ENCODE peak calls at places on chromosomes 2 and 18, in eight cellular contexts. C is chondrocyte, O is neural crest cell, M is GM13976, K is HCT116, S is foreskin fibroblast, Q is cardiac muscle cell, Z is H9. W is an unnamed sample.

GRCh38 chr2:241302083-241302482 is 13.4 kb downstream of the HDLBP start:
- DNase-seq in C (no peak), O (no peak), M (no peak), K (no peak), S (no peak), Q (no peak), Z (no peak), W (no peak)

GRCh38 chr2:206442854-206443734 is at the start of gene ADAM23:
- DNase-seq in C (no peak), O (peak; percentile 69), M (peak; percentile 85), K (no peak), S (peak; percentile 61), Q (peak; percentile 74), Z (peak; percentile 89), W (peak; percentile 60)

GRCh38 chr18:44758821-44759624 is 78.3 kb downstream of the SETBP1 start:
- DNase-seq in C (no peak), O (no peak), M (peak; percentile 77), K (no peak), S (no peak), Q (no peak), Z (no peak), W (no peak)

GRCh38 chr2:234881413-234882241 is 70.2 kb upstream of the SH3BP4 start:
- DNase-seq in C (no peak), O (peak; percentile 64), M (peak; percentile 32), K (peak; percentile 94), S (peak; percentile 48), Q (peak; percentile 89), Z (peak; percentile 86), W (peak; percentile 94)

GRCh38 chr2:152710713-152711112 is 6.5 kb downstream of the PRPF40A start:
- DNase-seq in C (no peak), O (no peak), M (no peak), K (no peak), S (no peak), Q (no peak), Z (no peak), W (no peak)

GRCh38 chr2:62077239-62077638 is 118.7 kb upstream of the B3GNT2 start:
- DNase-seq in C (no peak), O (no peak), M (peak; percentile 49), K (no peak), S (no peak), Q (no peak), Z (no peak), W (no peak)

GRCh38 chr18:60372141-60372540 is 434 bp downstream of the MC4R start:
- DNase-seq in C (no peak), O (no peak), M (no peak), K (no peak), S (no peak), Q (peak; percentile 56), Z (no peak), W (no peak)

GRCh38 chr2:137096693-137097092 is 331.3 kb downstream of the THSD7B start:
- DNase-seq in C (no peak), O (no peak), M (no peak), K (no peak), S (no peak), Q (no peak), Z (peak; percentile 37), W (peak; percentile 6)

GRCh38 chr2:211089127-211089526 is 532.7 kb downstream of the CPS1 start:
- DNase-seq in C (no peak), O (no peak), M (no peak), K (no peak), S (no peak), Q (no peak), Z (no peak), W (no peak)

GRCh38 chr2:669323-669722 is 7.9 kb downstream of the TMEM18 start:
- DNase-seq in C (no peak), O (no peak), M (no peak), K (no peak), S (peak; percentile 53), Q (no peak), Z (no peak), W (no peak)

GRCh38 chr18:57863706-57864105 is 60.6 kb upstream of the ATP8B1 start:
- DNase-seq in C (no peak), O (no peak), M (no peak), K (no peak), S (no peak), Q (no peak), Z (no peak), W (no peak)

GRCh38 chr18:10950876-10951630 is 198.3 kb downstream of the PIEZO2 start:
- DNase-seq in C (no peak), O (no peak), M (no peak), K (no peak), S (no peak), Q (no peak), Z (no peak), W (no peak)

GRCh38 chr18:47931707-47932103 is 1.2 kb upstream of the SMAD2 start:
- DNase-seq in C (no peak), O (peak; percentile 10), M (no peak), K (no peak), S (peak; percentile 26), Q (peak; percentile 39), Z (peak; percentile 69), W (peak; percentile 52)
- TF ChIP-seq CTCF in C (peak; percentile 59), O (peak; percentile 25), M (no peak), K (no peak), S (peak; percentile 2), Q (peak; percentile 15), Z (peak; percentile 59), W (no peak)

GRCh38 chr2:37324536-37324785 is 172 bp downstream of the PRKD3 start:
- DNase-seq in C (peak; percentile 88), O (no peak), M (no peak), K (no peak), S (no peak), Q (peak; percentile 92), Z (no peak), W (no peak)
- TF ChIP-seq CTCF in C (peak; percentile 31), O (peak; percentile 15), M (peak; percentile 32), K (no peak), S (no peak), Q (no peak), Z (no peak), W (no peak)

GRCh38 chr2:173288561-173288960 is 66.1 kb upstream of the CDCA7 start:
- DNase-seq in C (no peak), O (no peak), M (no peak), K (no peak), S (peak; percentile 14), Q (no peak), Z (no peak), W (no peak)

GRCh38 chr2:173290046-173290445 is 64.6 kb upstream of the CDCA7 start:
- DNase-seq in C (no peak), O (no peak), M (no peak), K (no peak), S (no peak), Q (no peak), Z (no peak), W (no peak)

GRCh38 chr2:173287594-173287993 is 67.1 kb upstream of the CDCA7 start:
- DNase-seq in C (no peak), O (no peak), M (no peak), K (no peak), S (no peak), Q (no peak), Z (no peak), W (no peak)

GRCh38 chr2:173282795-173283545 is 71.7 kb upstream of the CDCA7 start:
- DNase-seq in C (no peak), O (no peak), M (no peak), K (no peak), S (no peak), Q (no peak), Z (no peak), W (no peak)

GRCh38 chr2:173286153-173286809 is 68.4 kb upstream of the CDCA7 start:
- DNase-seq in C (no peak), O (no peak), M (peak; percentile 60), K (no peak), S (no peak), Q (no peak), Z (no peak), W (peak; percentile 16)
- TF ChIP-seq CTCF in C (peak; percentile 29), O (no peak), M (no peak), K (peak; percentile 20), S (no peak), Q (no peak), Z (no peak), W (peak; percentile 17)

GRCh38 chr2:165967746-165968145 is 14.2 kb upstream of the TTC21B start:
- DNase-seq in C (no peak), O (no peak), M (no peak), K (no peak), S (no peak), Q (no peak), Z (no peak), W (no peak)

GRCh38 chr2:165970663-165971062 is 17.1 kb upstream of the TTC21B start:
- DNase-seq in C (no peak), O (no peak), M (no peak), K (no peak), S (no peak), Q (no peak), Z (no peak), W (no peak)

DNA sequence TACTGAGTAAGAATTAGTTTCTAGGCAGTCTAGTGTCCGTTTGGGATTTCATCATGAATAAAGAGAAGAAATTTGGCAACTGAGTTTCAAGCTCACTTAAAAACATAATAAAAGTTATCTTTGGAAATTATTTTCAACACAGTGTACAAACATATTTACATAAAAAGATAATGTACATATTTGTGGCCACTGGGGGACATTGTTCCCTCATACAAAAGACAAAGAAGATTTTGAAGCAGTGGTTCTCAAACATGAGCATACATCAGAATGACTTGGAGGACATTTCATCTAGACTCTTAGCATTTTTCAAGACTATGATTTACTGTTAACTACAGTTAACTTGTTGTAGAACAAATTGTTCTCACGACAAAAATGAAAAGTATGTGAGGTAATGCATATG is 15.7 kb upstream of the TTC21B start:
- DNase-seq in C (no peak), O (no peak), M (no peak), K (no peak), S (no peak), Q (no peak), Z (no peak), W (no peak)
- TF ChIP-seq CTCF in C (peak; percentile 33), O (no peak), M (no peak), K (peak; percentile 10), S (no peak), Q (no peak), Z (no peak), W (no peak)

DNA sequence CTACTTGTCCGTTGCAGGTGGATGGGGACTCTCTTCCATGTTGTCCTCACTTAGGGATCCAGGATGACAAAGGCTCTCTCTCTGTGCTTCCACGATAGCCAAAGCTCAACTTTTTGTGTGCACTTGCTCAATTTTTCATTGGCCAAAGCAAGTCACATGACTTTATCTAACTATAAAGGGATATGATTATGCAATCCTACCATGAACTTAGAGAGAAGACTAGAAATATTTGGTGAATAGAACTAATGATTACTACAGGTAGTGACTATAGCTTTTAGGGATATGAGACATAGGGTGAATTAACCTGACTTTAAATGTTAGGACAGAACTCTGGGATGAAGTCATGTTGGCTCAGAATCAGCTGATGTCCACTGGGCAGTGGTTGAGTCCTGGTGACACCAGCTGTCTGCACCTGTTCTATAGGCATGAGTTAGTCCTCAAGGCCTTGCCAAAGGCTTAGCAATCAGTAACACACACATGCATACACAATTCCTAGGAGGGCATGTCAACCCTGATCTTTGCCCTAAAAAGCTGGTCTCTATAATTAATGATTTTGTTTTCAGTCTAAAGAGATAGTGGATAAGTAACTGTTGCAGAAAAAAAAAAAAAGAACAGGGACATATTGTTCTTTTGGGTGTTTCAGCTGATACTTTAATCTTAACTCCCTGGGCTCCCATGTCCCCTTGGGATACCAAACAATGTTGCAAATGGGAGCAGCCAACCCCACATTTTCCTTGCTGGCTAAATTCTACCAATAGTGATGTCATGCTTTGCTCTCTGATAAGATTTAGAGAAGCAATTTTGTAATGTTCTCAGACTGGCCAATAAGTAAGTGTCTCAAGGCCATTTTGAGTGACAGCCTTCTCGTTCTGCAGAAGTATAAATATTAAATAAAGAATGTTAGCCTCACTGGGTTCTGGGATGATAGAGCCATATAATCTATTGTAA is 12.5 kb upstream of the HK2 start:
- DNase-seq in C (no peak), O (no peak), M (no peak), K (no peak), S (no peak), Q (no peak), Z (no peak), W (no peak)
- TF ChIP-seq CTCF in C (no peak), O (no peak), M (no peak), K (no peak), S (no peak), Q (no peak), Z (no peak), W (no peak)